ENCODE peak calls at places on chromosomes 2 and 18, in six cellular contexts. S is omental fat pad, Y is stomach, R is cardiac fibroblast, E is endothelial cell, Z is GM10248. K is an unnamed sample.

GRCh38 chr2:26770986-26771586 is 7.0 kb downstream of the SLC35F6 start:
- DNase-seq in Z (peak), Y (peak), S (peak), R (peak), E (peak), K (peak)

GRCh38 chr2:147636238-147636887 is 208.5 kb upstream of the ACVR2A start:
- DNase-seq in R (peak), E (no peak), S (no peak), Y (no peak), Z (no peak), K (no peak)

GRCh38 chr2:54088719-54089118 is 26.7 kb upstream of the ACYP2 start:
- DNase-seq in E (no peak), Z (no peak), S (no peak), R (no peak), Y (no peak), K (no peak)

GRCh38 chr18:12990662-12990976 is 543 bp upstream of the CEP192 start:
- DNase-seq in Y (no peak), R (no peak), E (no peak), S (no peak), Z (no peak), K (no peak)

GRCh38 chr2:133498615-133499585 is 69.4 kb downstream of the NCKAP5 start:
- DNase-seq in S (no peak), Z (peak), E (no peak), Y (no peak), R (no peak), K (no peak)

GRCh38 chr2:69624611-69625010 is 18.9 kb downstream of the AAK1 start:
- DNase-seq in Y (no peak), R (no peak), Z (no peak), S (no peak), E (no peak), K (no peak)

GRCh38 chr2:101843471-101843870 is 146.0 kb downstream of the MAP4K4 start:
- DNase-seq in R (no peak), E (no peak), Z (no peak), S (no peak), Y (no peak), K (no peak)

GRCh38 chr18:62329676-62330454 is 4.8 kb downstream of the TNFRSF11A start:
- DNase-seq in Y (peak), S (no peak), Z (no peak), R (peak), E (no peak), K (no peak)

GRCh38 chr2:196453613-196454047 is 185.9 kb upstream of the CCDC150 start:
- DNase-seq in R (peak), Y (no peak), S (no peak), Z (peak), E (peak), K (no peak)

GRCh38 chr2:227407601-227408089 is 19.9 kb upstream of the SCYGR1 start:
- DNase-seq in R (no peak), Y (peak), E (no peak), S (no peak), Z (no peak), K (no peak)
- TF ChIP-seq CTCF in R (no peak), Y (no peak), E (no peak), S (no peak), Z (no peak), K (no peak)

GRCh38 chr2:233480490-233481202 is 85.9 kb downstream of the USP40 start:
- DNase-seq in R (no peak), E (no peak), Y (peak), Z (no peak), S (peak), K (no peak)
- TF ChIP-seq CTCF in R (no peak), E (no peak), Y (no peak), Z (no peak), S (no peak), K (peak)

GRCh38 chr2:31137211-31138036 is 816 bp downstream of the GALNT14 start:
- DNase-seq in Z (peak), E (peak), S (no peak), Y (no peak), R (no peak), K (no peak)
- TF ChIP-seq CTCF in Z (no peak), E (no peak), S (no peak), Y (no peak), R (no peak), K (no peak)

GRCh38 chr2:96315400-96316071 is 9.6 kb upstream of the ITPRIPL1 start:
- DNase-seq in S (no peak), E (no peak), Y (no peak), R (peak), Z (peak), K (no peak)

GRCh38 chr2:96319396-96319795 is 5.7 kb upstream of the ITPRIPL1 start:
- DNase-seq in Z (no peak), E (no peak), R (no peak), Y (no peak), S (no peak), K (no peak)

GRCh38 chr2:96318723-96319122 is 6.4 kb upstream of the ITPRIPL1 start:
- DNase-seq in Y (no peak), Z (no peak), E (no peak), R (no peak), S (no peak), K (no peak)

GRCh38 chr2:96316999-96317398 is 8.1 kb upstream of the ITPRIPL1 start:
- DNase-seq in R (no peak), E (no peak), Y (no peak), S (no peak), Z (no peak), K (no peak)

DNA sequence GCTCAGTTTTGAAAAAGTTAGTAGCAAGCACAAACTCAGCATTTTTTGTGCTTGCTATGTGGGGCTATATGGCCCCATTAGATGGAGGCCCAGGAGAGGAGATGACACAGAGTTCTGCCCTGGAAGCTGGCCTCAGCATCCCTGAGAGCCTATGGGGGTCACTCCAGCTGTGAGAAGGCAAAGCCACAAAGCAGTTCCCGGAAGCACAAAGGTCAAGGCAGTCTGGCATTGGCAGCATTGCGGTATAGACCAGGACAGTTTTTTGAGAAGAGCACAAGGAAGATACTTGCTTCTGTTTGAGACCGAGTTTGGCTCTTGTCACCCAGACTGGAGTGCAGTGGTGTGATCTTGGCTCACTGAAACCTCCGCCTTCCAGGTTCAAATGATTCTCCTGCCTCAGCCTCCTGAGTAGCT is 7.5 kb upstream of the ITPRIPL1 start:
- DNase-seq in E (no peak), R (no peak), S (no peak), Y (no peak), Z (no peak), K (no peak)
- TF ChIP-seq CTCF in E (no peak), R (no peak), S (no peak), Y (no peak), Z (no peak), K (no peak)

DNA sequence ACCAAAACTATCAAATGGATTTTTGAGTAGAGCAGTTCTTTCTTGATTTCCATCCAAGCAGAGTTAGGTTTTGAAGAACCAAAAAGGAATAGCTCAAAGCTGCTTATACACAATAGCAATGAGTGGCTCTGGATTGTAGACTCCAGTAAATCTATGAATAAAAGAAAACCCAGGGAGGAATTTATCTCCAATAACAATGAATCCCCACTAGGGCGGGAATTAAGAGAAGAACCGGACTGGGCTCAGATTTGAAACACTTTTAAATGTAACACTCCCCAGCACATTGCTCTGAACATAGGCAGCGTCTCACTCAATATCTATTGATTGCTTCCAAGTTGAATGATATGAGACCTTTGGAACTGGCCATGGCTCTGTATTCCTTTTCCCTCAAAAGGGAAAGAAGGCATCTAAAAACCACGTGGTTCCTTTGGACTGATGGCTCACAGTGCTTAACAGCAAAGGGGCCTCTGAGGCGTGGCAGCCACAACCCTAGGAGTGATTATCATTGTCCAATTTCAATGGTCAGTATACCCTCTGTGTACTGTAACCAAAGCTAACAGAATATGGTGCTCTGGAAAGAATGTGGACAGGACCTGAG is 68.2 kb downstream of the SPRED2 start:
- DNase-seq in Z (no peak), S (no peak), E (no peak), R (no peak), Y (no peak), K (no peak)
- TF ChIP-seq CTCF in Z (no peak), S (no peak), E (no peak), R (no peak), Y (no peak), K (peak)

GRCh38 chr2:104976603-104977120 is 61.2 kb upstream of the MRPS9 start:
- DNase-seq in Y (no peak), E (peak), S (no peak), Z (peak), R (no peak), K (no peak)
- TF ChIP-seq CTCF in Y (no peak), E (peak), S (no peak), Z (peak), R (no peak), K (peak)